ENCODE peak calls at places on chromosomes 3 and 15, in seven cellular contexts. T is neuronal stem cell, J is NAMALWA, D is heart right ventricle, Q is T-helper 17 cell, Z is NCI-H1417 treated with DMSO at 0.1 percent for 48 hours, S is NCI-H2171 treated with DMSO at 0.1 percent for 48 hours. B is an unnamed sample.

GRCh38 chr15:71352125-71352524 is 236.9 kb downstream of the THSD4 start:
- DNase-seq in T (no peak), J (no peak), S (no peak), Z (no peak), Q (no peak), D (no peak), B (no peak)

GRCh38 chr15:41777421-41777973 is 3.2 kb downstream of the MAPKBP1 start:
- DNase-seq in D (no peak), T (no peak), S (no peak), Q (no peak), Z (no peak), J (no peak), B (no peak)

GRCh38 chr3:177231237-177231636 is 34.0 kb upstream of the TBL1XR1 start:
- DNase-seq in J (peak), T (no peak), Q (no peak), S (no peak), D (no peak), Z (no peak), B (no peak)

GRCh38 chr3:135192929-135193328 is 397.9 kb downstream of the EPHB1 start:
- DNase-seq in Q (no peak), S (no peak), J (no peak), T (no peak), D (no peak), Z (no peak), B (no peak)

GRCh38 chr15:58467722-58468436 is 36.1 kb downstream of the LIPC start:
- DNase-seq in D (no peak), Z (no peak), T (no peak), Q (no peak), S (no peak), J (no peak), B (peak)

GRCh38 chr3:34037263-34037662 is 238.8 kb downstream of the PDCD6IP start:
- DNase-seq in J (no peak), Q (no peak), D (no peak), Z (no peak), S (no peak), T (no peak), B (no peak)

GRCh38 chr3:24598691-24599090 is 104.0 kb upstream of the THRB start:
- DNase-seq in D (no peak), T (no peak), Z (no peak), J (no peak), Q (no peak), S (no peak), B (peak)

GRCh38 chr3:58899159-58899952 is 150.5 kb downstream of the CFAP20DC start:
- DNase-seq in J (peak), T (no peak), D (peak), S (no peak), Z (no peak), Q (no peak), B (peak)

GRCh38 chr3:184772667-184773272 is 39.2 kb upstream of the VPS8 start:
- DNase-seq in D (no peak), S (no peak), J (no peak), T (no peak), Q (no peak), Z (no peak), B (no peak)

GRCh38 chr3:15387171-15387581 is 40.2 kb downstream of the METTL6 start:
- DNase-seq in S (no peak), Z (no peak), T (no peak), Q (no peak), J (no peak), D (no peak), B (no peak)

GRCh38 chr3:31270010-31270409 is 262.7 kb upstream of the STT3B start:
- DNase-seq in Z (no peak), T (no peak), J (no peak), Q (no peak), D (no peak), S (no peak), B (no peak)

GRCh38 chr3:175258763-175259162 is 399.6 kb downstream of the NAALADL2 start:
- DNase-seq in J (no peak), T (no peak), Q (no peak), Z (no peak), D (no peak), S (no peak), B (peak)

GRCh38 chr15:63449711-63450110 is 54.7 kb upstream of the USP3 start:
- DNase-seq in T (no peak), D (no peak), S (no peak), J (no peak), Z (no peak), Q (no peak), B (no peak)

GRCh38 chr3:14410501-14411165 is 8.2 kb downstream of the SLC6A6 start:
- DNase-seq in Q (no peak), T (no peak), J (no peak), S (no peak), D (no peak), Z (no peak), B (peak)

GRCh38 chr15:48334260-48334659 is 3.0 kb downstream of the DUT start:
- DNase-seq in D (no peak), Z (no peak), Q (no peak), J (no peak), T (no peak), S (no peak), B (no peak)

GRCh38 chr15:66287461-66288055 is 5.8 kb upstream of the DIS3L start:
- DNase-seq in Q (no peak), T (peak), Z (peak), S (peak), D (no peak), J (peak), B (no peak)

GRCh38 chr15:47384316-47384715 is 333.0 kb upstream of the SEMA6D start:
- DNase-seq in J (no peak), S (peak), D (peak), Z (no peak), Q (no peak), T (peak), B (no peak)

GRCh38 chr3:127717357-127718243 is 44.8 kb downstream of the ABTB1 start:
- DNase-seq in Q (no peak), Z (no peak), T (no peak), D (no peak), S (peak), J (no peak), B (no peak)

GRCh38 chr3:194270627-194271458 is 80.3 kb downstream of the CPN2 start:
- DNase-seq in D (peak), Q (no peak), Z (no peak), T (peak), J (no peak), S (no peak), B (peak)

GRCh38 chr3:49124991-49125670 is 4.5 kb upstream of the USP19 start:
- DNase-seq in S (no peak), D (no peak), Z (no peak), T (no peak), Q (no peak), J (peak), B (no peak)

GRCh38 chr3:180403156-180403555 is 198.8 kb upstream of the TTC14 start:
- DNase-seq in J (no peak), S (no peak), Z (no peak), Q (no peak), D (no peak), T (no peak), B (no peak)

GRCh38 chr15:22952826-22953579 is 27.2 kb downstream of the CYFIP1 start:
- DNase-seq in J (no peak), D (no peak), S (no peak), Z (peak), Q (no peak), T (peak), B (no peak)

GRCh38 chr3:40299721-40300335 is 9.7 kb upstream of the EIF1B start:
- DNase-seq in T (no peak), S (no peak), Q (no peak), D (no peak), Z (no peak), J (no peak), B (no peak)

GRCh38 chr3:36907911-36908646 is 36.8 kb downstream of the TRANK1 start:
- DNase-seq in S (no peak), Q (peak), Z (no peak), T (no peak), D (peak), J (peak), B (peak)

GRCh38 chr3:126125781-126126251 is 41.9 kb upstream of the SLC41A3 start:
- DNase-seq in T (no peak), Z (no peak), Q (no peak), J (no peak), D (no peak), S (no peak), B (no peak)

GRCh38 chr15:101013769-101014223 is 94.6 kb downstream of the LRRK1 start:
- DNase-seq in T (no peak), S (peak), D (no peak), Z (peak), Q (no peak), J (no peak), B (no peak)

GRCh38 chr3:58421004-58421403 is 12.6 kb downstream of the PDHB start:
- DNase-seq in Z (no peak), T (no peak), S (no peak), Q (no peak), D (no peak), J (no peak), B (no peak)

GRCh38 chr15:38611228-38611627 is 46.6 kb upstream of the RASGRP1 start:
- DNase-seq in Z (no peak), T (no peak), S (no peak), J (no peak), Q (no peak), D (no peak), B (no peak)

B was measured in Calu3.